ENCODE peak calls at places on chromosome 4, in seven cellular contexts. R is fibroblast of lung; L is CD4-positive, alpha-beta memory T cell; D is IMR-90; E is left lung; C is GM23248; P is lower lobe of right lung. J is an unnamed sample.

GRCh38 chr4:152038238-152038637 is 277.4 kb upstream of the GATB start:
- DNase-seq in E (no peak), R (peak; percentile 86), L (no peak), C (peak; percentile 81), D (peak; percentile 90), P (no peak), J (no peak)

GRCh38 chr4:92969650-92970370 is 666.0 kb downstream of the GRID2 start:
- DNase-seq in E (no peak), C (peak; percentile 89), P (no peak), L (no peak), D (peak; percentile 94), R (peak; percentile 97), J (no peak)

GRCh38 chr4:10093801-10094552 is 22.6 kb downstream of the WDR1 start:
- DNase-seq in L (peak; percentile 32), R (peak; percentile 98), D (peak; percentile 89), C (peak; percentile 88), P (peak; percentile 71), E (no peak), J (no peak)

GRCh38 chr4:56505269-56506109 is at the start of gene ARL9:
- DNase-seq in P (peak; percentile 74), R (peak; percentile 63), L (peak; percentile 69), C (peak; percentile 85), D (peak; percentile 40), E (peak; percentile 55), J (peak; percentile 27)

GRCh38 chr4:7995866-7996265 is 56.2 kb upstream of the AFAP1 start:
- DNase-seq in R (no peak), L (no peak), P (no peak), C (no peak), E (no peak), D (no peak), J (no peak)

GRCh38 chr4:37454263-37454800 is 209.8 kb downstream of the NWD2 start:
- DNase-seq in L (no peak), E (no peak), C (no peak), R (no peak), P (no peak), D (no peak), J (no peak)

GRCh38 chr4:169976951-169977350 is 49.2 kb downstream of the MFAP3L start:
- DNase-seq in R (no peak), L (no peak), D (no peak), C (no peak), E (no peak), P (no peak), J (no peak)

GRCh38 chr4:83212041-83212851 is 72.4 kb downstream of the COQ2 start:
- DNase-seq in C (no peak), E (peak; percentile 43), D (no peak), L (peak; percentile 84), P (no peak), R (no peak), J (no peak)

GRCh38 chr4:82519776-82520175 is 42.0 kb downstream of the TMEM150C start:
- DNase-seq in D (peak; percentile 11), L (no peak), E (no peak), C (peak; percentile 60), P (no peak), R (peak; percentile 20), J (no peak)

GRCh38 chr4:8639021-8639420 is 46.5 kb downstream of the CPZ start:
- DNase-seq in D (no peak), L (no peak), P (peak; percentile 20), R (no peak), E (no peak), C (no peak), J (no peak)

GRCh38 chr4:77662396-77662795 is 56.8 kb downstream of the CXCL13 start:
- DNase-seq in E (peak; percentile 45), L (no peak), D (no peak), C (no peak), R (no peak), P (peak; percentile 50), J (no peak)

GRCh38 chr4:13844740-13845139 is 217.2 kb upstream of the BOD1L1 start:
- DNase-seq in E (no peak), P (no peak), C (no peak), R (no peak), D (no peak), L (no peak), J (no peak)

GRCh38 chr4:73345399-73345975 is 58.6 kb upstream of the ALB start:
- DNase-seq in C (no peak), L (no peak), E (no peak), P (no peak), D (no peak), R (no peak), J (no peak)

GRCh38 chr4:176970853-176971252 is 178.1 kb upstream of the VEGFC start:
- DNase-seq in L (no peak), E (no peak), R (no peak), C (no peak), P (no peak), D (no peak), J (no peak)

GRCh38 chr4:120694973-120695372 is 227.6 kb downstream of the PRDM5 start:
- DNase-seq in D (peak; percentile 82), E (no peak), P (no peak), L (no peak), C (peak; percentile 49), R (peak; percentile 70), J (no peak)

GRCh38 chr4:182207806-182208483 is 35.3 kb upstream of the TENM3 start:
- DNase-seq in L (no peak), P (no peak), C (peak; percentile 53), R (peak; percentile 95), E (no peak), D (peak; percentile 94), J (no peak)

GRCh38 chr4:72568959-72569718 is at the start of gene ADAMTS3:
- DNase-seq in D (peak; percentile 33), E (peak; percentile 72), L (no peak), P (peak; percentile 69), C (peak; percentile 67), R (peak; percentile 80), J (no peak)

GRCh38 chr4:32147446-32148064 is 1427.4 kb downstream of the PCDH7 start:
- DNase-seq in P (no peak), R (no peak), E (no peak), C (no peak), L (no peak), D (no peak), J (no peak)

GRCh38 chr4:140718240-140718639 is 37.9 kb downstream of the TBC1D9 start:
- DNase-seq in P (no peak), E (no peak), R (peak; percentile 48), C (peak; percentile 79), D (peak; percentile 59), L (no peak), J (no peak)

GRCh38 chr4:85824166-85824945 is 349.4 kb downstream of the ARHGAP24 start:
- DNase-seq in L (no peak), C (peak; percentile 47), D (no peak), R (peak; percentile 6), E (no peak), P (no peak), J (no peak)

GRCh38 chr4:85821688-85822087 is 346.7 kb downstream of the ARHGAP24 start:
- DNase-seq in P (no peak), L (no peak), D (no peak), E (no peak), C (no peak), R (no peak), J (no peak)

GRCh38 chr4:85815796-85816459 is 341.0 kb downstream of the ARHGAP24 start:
- DNase-seq in E (no peak), D (no peak), L (no peak), P (no peak), C (no peak), R (no peak), J (no peak)

GRCh38 chr4:85823295-85823694 is 348.3 kb downstream of the ARHGAP24 start:
- DNase-seq in P (no peak), E (no peak), R (peak; percentile 9), D (peak; percentile 62), C (peak; percentile 73), L (no peak), J (no peak)

GRCh38 chr4:85818700-85819099 is 343.8 kb downstream of the ARHGAP24 start:
- DNase-seq in E (no peak), R (no peak), C (no peak), L (no peak), P (no peak), D (no peak), J (no peak)
- H3K9me3 ChIP-seq in E (no peaks in the 10 kb centered on the region), R (no peaks in the 10 kb centered on the region), C (no peaks in the 10 kb centered on the region), L (no peaks in the 10 kb centered on the region), P (no peaks in the 10 kb centered on the region), D (no peaks in the 10 kb centered on the region), J (no peaks in the 10 kb centered on the region)

GRCh38 chr4:84499065-84499982 is at the start of gene NKX6-1:
- DNase-seq in L (no peak), P (peak; percentile 60), C (peak; percentile 68), D (peak; percentile 53), E (no peak), R (peak; percentile 85), J (no peak)
- H3K9me3 ChIP-seq in L (no peaks in the 10 kb centered on the region), P (no peaks in the 10 kb centered on the region), C (no peaks in the 10 kb centered on the region), D (peaks cover 25% of the 10 kb centered on the region), E (no peaks in the 10 kb centered on the region), R (no peaks in the 10 kb centered on the region), J (peaks cover 5% of the 10 kb centered on the region)

DNA sequence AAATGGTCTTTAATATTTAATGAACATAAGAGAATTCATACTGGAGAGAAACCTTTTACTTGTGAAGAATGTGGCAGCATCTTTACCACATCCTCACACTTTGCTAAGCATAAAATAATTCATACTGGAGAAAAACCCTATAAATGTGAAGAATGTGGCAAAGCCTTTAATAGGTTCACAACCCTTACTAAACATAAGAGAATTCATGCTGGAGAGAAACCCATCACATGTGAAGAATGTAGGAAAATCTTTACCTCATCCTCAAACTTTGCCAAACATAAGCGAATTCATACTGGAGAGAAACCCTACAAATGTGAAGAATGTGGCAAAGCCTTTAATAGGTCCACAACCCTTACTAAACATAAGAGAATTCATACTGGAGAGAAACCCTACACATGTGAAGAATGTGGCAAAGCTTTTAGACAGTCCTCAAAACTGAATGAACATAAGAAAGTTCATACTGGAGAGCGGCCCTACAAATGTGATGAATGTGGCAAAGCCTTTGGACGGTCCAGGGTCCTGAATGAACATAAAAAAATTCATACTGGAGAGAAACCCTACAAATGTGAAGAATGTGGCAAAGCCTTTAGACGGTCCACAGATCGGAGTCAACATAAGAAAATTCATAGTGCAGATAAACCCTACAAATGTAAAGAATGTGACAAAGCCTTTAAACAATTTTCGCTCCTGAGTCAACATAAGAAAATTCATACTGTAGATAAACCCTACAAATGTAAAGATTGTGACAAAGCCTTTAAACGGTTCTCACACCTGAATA is 35.6 kb downstream of the ZNF141 start:
- DNase-seq in E (no peak), P (no peak), L (no peak), C (no peak), R (no peak), D (no peak), J (no peak)
- H3K9me3 ChIP-seq in E (peaks cover 24% of the 10 kb centered on the region), P (peaks cover 100% of the 10 kb centered on the region), L (peaks cover 59% of the 10 kb centered on the region), C (peaks cover 41% of the 10 kb centered on the region), R (peaks cover 5% of the 10 kb centered on the region), D (peaks cover 59% of the 10 kb centered on the region), J (peaks cover 57% of the 10 kb centered on the region)

DNA sequence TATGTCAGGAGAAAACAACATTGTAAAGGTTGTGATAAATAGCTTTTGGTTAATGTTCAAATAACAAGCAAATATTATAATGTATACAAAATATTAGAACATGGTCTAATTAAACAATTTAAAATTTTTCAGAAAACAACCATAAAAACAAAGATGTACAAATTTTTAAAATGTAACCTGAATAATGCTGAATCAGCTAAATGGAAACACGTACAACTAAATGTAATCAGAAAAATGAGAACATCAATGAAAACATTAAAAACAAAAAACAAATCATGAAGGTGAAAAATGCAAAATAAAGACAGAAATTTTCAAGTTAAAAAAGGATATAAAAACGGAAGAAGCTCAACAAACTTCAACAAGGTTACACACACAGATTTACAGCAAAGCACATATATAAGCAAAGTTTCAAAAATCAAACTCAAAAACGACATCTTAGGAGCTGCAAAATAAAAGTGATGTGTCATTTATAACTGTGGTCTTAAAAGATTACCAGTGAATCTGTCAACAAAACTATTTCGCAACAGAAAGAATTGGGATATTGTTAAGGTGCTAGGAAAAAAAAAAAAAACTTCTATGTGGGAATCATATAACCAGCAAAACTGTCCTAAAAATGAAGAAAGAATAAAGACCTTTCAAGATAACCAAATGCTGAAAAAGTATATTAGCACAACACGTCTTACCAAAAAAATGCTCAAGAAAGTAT is 31.8 kb downstream of the ZNF732 start:
- DNase-seq in C (no peak), E (no peak), D (no peak), R (no peak), P (no peak), L (no peak), J (no peak)
- H3K9me3 ChIP-seq in C (peaks cover 24% of the 10 kb centered on the region), E (peaks cover 6% of the 10 kb centered on the region), D (peaks cover 17% of the 10 kb centered on the region), R (peaks cover 2% of the 10 kb centered on the region), P (peaks cover 94% of the 10 kb centered on the region), L (peaks cover 39% of the 10 kb centered on the region), J (peaks cover 39% of the 10 kb centered on the region)

J was measured in T-helper 17 cell.